ENCODE peak calls at places on chromosomes 16 and 17, in five cellular contexts. D is lower lobe of right lung; A is CD8-positive, alpha-beta T cell; N is heart left ventricle; K is suprapubic skin. H is an unnamed sample.

GRCh38 chr16:2095918-2096582 is 39.6 kb downstream of the PKD1 start:
- DNase-seq in D (no peak), A (no peak), K (no peak), N (no peak), H (no peak)

GRCh38 chr16:73062640-73063283 is 14.8 kb upstream of the ZFHX3 start:
- DNase-seq in D (no peak), N (peak; percentile 70), A (no peak), K (no peak), H (no peak)

GRCh38 chr16:17302620-17303019 is 168.1 kb downstream of the XYLT1 start:
- DNase-seq in A (no peak), N (no peak), D (no peak), K (no peak), H (no peak)

GRCh38 chr17:65243838-65244237 is 106.7 kb downstream of the RGS9 start:
- DNase-seq in D (no peak), A (no peak), K (no peak), N (no peak), H (no peak)

GRCh38 chr16:12158428-12158827 is 181.9 kb downstream of the SNX29 start:
- DNase-seq in K (no peak), A (no peak), D (no peak), N (no peak), H (no peak)

GRCh38 chr17:73064084-73064938 is 28.2 kb downstream of the SLC39A11 start:
- DNase-seq in K (no peak), N (no peak), D (no peak), A (no peak), H (no peak)

GRCh38 chr16:50306287-50306686 is 39.9 kb downstream of the ADCY7 start:
- DNase-seq in D (no peak), K (peak; percentile 44), A (no peak), N (no peak), H (no peak)

GRCh38 chr17:72614871-72615626 is 477.4 kb downstream of the SLC39A11 start:
- DNase-seq in K (no peak), D (no peak), N (no peak), A (no peak), H (no peak)

GRCh38 chr16:87560428-87561199 is 41.7 kb upstream of the JPH3 start:
- DNase-seq in N (no peak), D (peak; percentile 61), K (peak; percentile 82), A (no peak), H (no peak)

GRCh38 chr17:77429985-77430752 is 289.4 kb downstream of the SEC14L1 start:
- DNase-seq in A (peak; percentile 76), D (peak; percentile 84), K (peak; percentile 95), N (peak; percentile 93), H (peak; percentile 81)

GRCh38 chr16:66512589-66513404 is 37.1 kb downstream of the TK2 start:
- DNase-seq in D (no peak), N (no peak), K (no peak), A (no peak), H (no peak)

GRCh38 chr17:4072487-4073157 is 70.2 kb downstream of the ZZEF1 start:
- DNase-seq in K (no peak), D (no peak), N (no peak), A (no peak), H (no peak)

GRCh38 chr16:87241135-87241771 is 75.9 kb downstream of the C16orf95 start:
- DNase-seq in A (no peak), K (no peak), D (no peak), N (no peak), H (no peak)

GRCh38 chr16:14649816-14650215 is 17.1 kb downstream of the BFAR start:
- DNase-seq in A (no peak), N (no peak), D (no peak), K (no peak), H (no peak)

GRCh38 chr17:65797809-65798208 is 236.4 kb upstream of the AXIN2 start:
- DNase-seq in K (no peak), D (no peak), A (no peak), N (no peak), H (peak; percentile 26)

GRCh38 chr16:31754998-31755615 is 118.5 kb upstream of the ZNF267 start:
- DNase-seq in D (no peak), A (no peak), N (no peak), K (no peak), H (no peak)

GRCh38 chr16:74568961-74569631 is 37.8 kb downstream of the GLG1 start:
- DNase-seq in D (no peak), A (no peak), K (no peak), N (no peak), H (no peak)

GRCh38 chr16:11254913-11255736 is 879 bp downstream of the SOCS1 start:
- DNase-seq in N (peak; percentile 71), A (peak; percentile 57), D (peak; percentile 74), K (no peak), H (peak; percentile 80)

GRCh38 chr17:2090804-2091534 is 36.1 kb downstream of the HIC1 start:
- DNase-seq in D (no peak), N (no peak), A (no peak), K (peak; percentile 83), H (no peak)
- H3K4me3 ChIP-seq in D (no peak overlapping the region), N (no peak overlapping the region), A (no peak overlapping the region), K (no peak overlapping the region), H (no peak overlapping the region)

DNA sequence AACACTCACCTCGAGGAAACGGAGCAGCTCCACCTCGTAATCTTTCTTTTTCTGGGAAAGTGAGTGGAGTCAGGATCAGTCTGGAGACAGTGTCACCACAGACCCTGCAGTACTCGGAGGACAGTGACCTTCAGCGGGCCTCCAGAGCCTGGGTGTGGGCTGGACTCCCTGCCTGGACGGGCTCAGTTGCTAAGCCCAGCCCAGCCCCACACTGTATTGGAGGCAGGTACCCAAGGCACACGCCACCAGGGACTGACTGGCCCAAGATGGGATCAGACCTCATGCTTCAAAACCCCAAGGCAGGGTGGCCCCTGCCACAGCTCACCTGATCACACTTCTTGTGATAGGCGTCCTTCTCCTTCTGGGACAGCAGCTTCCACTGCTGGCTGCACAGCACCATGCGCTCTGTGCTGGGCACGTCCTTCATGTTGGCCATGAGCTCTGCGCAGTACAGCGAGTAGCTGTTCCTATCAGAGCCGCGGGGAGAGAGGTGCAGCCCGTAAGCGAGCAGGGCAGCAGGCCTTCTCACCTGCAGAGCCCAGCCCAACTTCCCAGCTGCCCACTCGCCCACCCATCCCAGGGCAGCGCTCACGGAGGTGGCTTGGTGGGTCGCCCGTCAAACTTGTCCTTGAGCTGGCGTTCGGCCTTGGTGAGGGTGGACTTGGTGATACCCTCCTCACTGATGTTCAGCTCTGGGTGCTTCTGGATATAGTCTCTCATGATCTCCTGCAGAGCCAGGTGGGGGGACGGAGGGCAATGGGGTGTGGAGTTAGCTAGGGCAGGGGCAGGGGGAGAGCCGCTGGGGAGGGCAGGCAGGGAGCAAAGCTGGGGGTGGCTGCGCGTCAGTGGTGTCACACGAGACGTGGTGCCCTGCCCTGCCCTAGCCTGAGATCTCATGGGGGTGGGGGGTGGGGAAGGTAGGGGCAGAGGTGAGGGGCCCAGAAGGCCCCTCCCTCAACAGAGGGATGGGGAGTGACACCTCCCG is 7.9 kb downstream of the UBTF start:
- DNase-seq in K (no peak), A (no peak), D (peak; percentile 39), N (no peak), H (no peak)
- H3K9me3 ChIP-seq in K (no peaks in the 10 kb centered on the region), A (no peaks in the 10 kb centered on the region), D (no peaks in the 10 kb centered on the region), N (no peaks in the 10 kb centered on the region), H (no peaks in the 10 kb centered on the region)

GRCh38 chr16:76195648-76196047 is 81.6 kb upstream of the CNTNAP4 start:
- DNase-seq in A (no peak), K (no peak), D (no peak), N (no peak), H (no peak)

GRCh38 chr16:76201385-76201784 is 75.8 kb upstream of the CNTNAP4 start:
- DNase-seq in N (no peak), A (no peak), K (no peak), D (no peak), H (no peak)

GRCh38 chr16:76204249-76204648 is 73.0 kb upstream of the CNTNAP4 start:
- DNase-seq in N (no peak), K (no peak), A (no peak), D (no peak), H (no peak)

GRCh38 chr16:76197925-76198324 is 79.3 kb upstream of the CNTNAP4 start:
- DNase-seq in K (no peak), A (no peak), D (no peak), N (no peak), H (no peak)

GRCh38 chr16:76199681-76200210 is 77.5 kb upstream of the CNTNAP4 start:
- DNase-seq in K (no peak), A (no peak), D (no peak), N (no peak), H (no peak)
- H3K27ac ChIP-seq in K (no peak overlapping the region), A (no peak overlapping the region), D (no peak overlapping the region), N (no peak overlapping the region), H (no peak overlapping the region)

GRCh38 chr17:5897320-5897911 is 172.8 kb upstream of the WSCD1 start:
- DNase-seq in A (no peak), N (no peak), D (no peak), K (no peak), H (no peak)

GRCh38 chr17:5896215-5896614 is 174.0 kb upstream of the WSCD1 start:
- DNase-seq in K (no peak), N (no peak), D (no peak), A (no peak), H (no peak)

GRCh38 chr17:5899496-5900195 is 170.5 kb upstream of the WSCD1 start:
- DNase-seq in D (no peak), A (no peak), N (no peak), K (no peak), H (no peak)

GRCh38 chr17:5901731-5902660 is 168.2 kb upstream of the WSCD1 start:
- DNase-seq in D (no peak), K (no peak), N (no peak), A (no peak), H (no peak)

DNA sequence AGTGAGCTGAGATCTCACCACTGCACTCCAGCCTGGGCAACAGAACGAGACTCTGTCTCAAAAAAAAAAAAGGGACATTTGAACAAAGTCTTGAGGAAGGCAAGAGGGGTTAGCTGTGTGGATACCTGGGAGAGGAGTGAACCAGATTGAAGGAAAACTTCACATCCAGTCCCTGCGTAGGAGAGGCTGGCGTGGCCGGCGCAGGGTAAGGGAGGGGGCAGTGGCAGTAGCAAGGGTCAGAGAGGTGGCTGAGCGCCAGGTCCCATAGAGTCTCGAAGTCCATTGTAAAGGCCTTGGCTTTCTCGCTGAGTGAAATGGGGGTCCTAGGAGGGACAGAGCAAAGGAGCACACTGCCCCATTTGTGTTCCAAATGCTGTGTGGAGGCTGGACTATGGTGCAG is 171.8 kb upstream of the WSCD1 start:
- DNase-seq in K (no peak), N (no peak), D (no peak), A (no peak), H (no peak)
- H3K4me3 ChIP-seq in K (no peak overlapping the region), N (no peak overlapping the region), D (no peak overlapping the region), A (no peak overlapping the region), H (no peak overlapping the region)

DNA sequence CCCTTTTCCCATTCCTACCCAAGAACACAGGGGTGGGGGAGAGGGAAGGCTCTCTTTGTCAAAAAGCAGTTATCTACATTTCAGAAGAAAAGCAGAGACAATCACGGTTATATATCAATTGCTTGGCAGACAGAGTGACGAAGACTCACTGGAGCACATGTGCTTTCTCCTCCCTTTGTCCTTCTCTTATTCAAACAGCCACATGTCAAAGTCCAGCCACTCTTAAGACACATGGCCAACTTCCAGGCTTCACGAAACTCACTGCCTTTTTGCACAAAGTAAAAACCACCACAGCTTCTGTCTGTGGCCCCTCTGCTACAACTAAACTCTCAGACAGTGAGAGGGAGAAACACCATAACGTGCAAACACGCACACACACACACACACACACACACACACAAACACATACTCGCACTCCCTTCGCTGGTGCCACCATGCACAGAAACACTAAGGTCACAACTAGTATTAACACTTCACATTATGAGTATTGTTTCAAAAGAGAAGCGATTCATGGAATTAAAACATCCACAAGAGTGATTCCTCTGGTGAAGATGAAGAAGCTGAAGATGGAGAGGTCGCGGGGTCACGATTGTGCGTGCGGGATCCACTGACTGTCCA is 7.0 kb upstream of the GHDC start:
- DNase-seq in A (no peak), K (no peak), D (no peak), N (no peak), H (no peak)
- H3K9me3 ChIP-seq in A (no peaks in the 10 kb centered on the region), K (no peaks in the 10 kb centered on the region), D (no peaks in the 10 kb centered on the region), N (no peaks in the 10 kb centered on the region), H (no peaks in the 10 kb centered on the region)

GRCh38 chr17:44960654-44961053 is 7.4 kb downstream of the C1QL1 start:
- DNase-seq in A (no peak), N (no peak), K (no peak), D (peak; percentile 65), H (no peak)
- H3K27ac ChIP-seq in A (no peak overlapping the region), N (no peak overlapping the region), K (no peak overlapping the region), D (no peak overlapping the region), H (no peak overlapping the region)